ENCODE peak calls at places on chromosomes 7 and 10, in eight cellular contexts. F is RPMI7951; T is NCI-H1105; S is CD4-positive, alpha-beta memory T cell; B is SJSA1; V is ascending aorta; H is GM03348; M is T-helper 9 cell. Q is an unnamed sample.

GRCh38 chr10:124874-125273 is 10.4 kb upstream of the ZMYND11 start:
- DNase-seq in T (no peak), S (no peak), M (no peak), V (no peak), F (no peak), B (no peak), H (no peak), Q (no peak)

GRCh38 chr10:26488344-26488743 is 50.2 kb downstream of the APBB1IP start:
- DNase-seq in H (no peak), F (peak; percentile 89), M (no peak), T (no peak), S (no peak), V (no peak), B (no peak), Q (peak; percentile 47)

GRCh38 chr10:58734116-58734515 is 221.4 kb downstream of the BICC1 start:
- DNase-seq in B (no peak), S (no peak), V (no peak), T (no peak), H (peak; percentile 65), M (no peak), F (peak; percentile 55), Q (peak; percentile 21)

GRCh38 chr7:96479015-96479645 is 157.2 kb upstream of the SLC25A13 start:
- DNase-seq in V (no peak), T (no peak), S (peak; percentile 3), B (no peak), H (no peak), M (no peak), F (no peak), Q (no peak)

GRCh38 chr10:10730644-10731043 is 287.0 kb upstream of the CELF2 start:
- DNase-seq in M (no peak), S (no peak), B (no peak), F (no peak), H (no peak), T (no peak), V (no peak), Q (no peak)

GRCh38 chr10:118557946-118558345 is 37.5 kb downstream of the PRLHR start:
- DNase-seq in S (no peak), T (no peak), H (no peak), F (no peak), V (no peak), B (no peak), M (no peak), Q (no peak)

GRCh38 chr10:5843814-5844705 is 30.8 kb upstream of the GDI2 start:
- DNase-seq in M (no peak), T (no peak), V (no peak), H (no peak), B (no peak), F (no peak), S (no peak), Q (no peak)

GRCh38 chr7:48085942-48086341 is 3.1 kb upstream of the UPP1 start:
- DNase-seq in M (no peak), T (no peak), V (no peak), F (no peak), S (no peak), B (no peak), H (no peak), Q (no peak)

GRCh38 chr10:95785317-95785716 is 29.4 kb downstream of the ENTPD1 start:
- DNase-seq in V (no peak), S (no peak), M (no peak), B (no peak), T (no peak), H (no peak), F (no peak), Q (no peak)

GRCh38 chr10:22103701-22104100 is 100.2 kb upstream of the DNAJC1 start:
- DNase-seq in M (no peak), S (peak; percentile 8), V (no peak), B (no peak), T (no peak), F (no peak), H (peak; percentile 6), Q (no peak)

GRCh38 chr10:128421731-128422130 is 295.5 kb upstream of the MKI67 start:
- DNase-seq in S (no peak), T (no peak), F (no peak), B (no peak), H (no peak), M (no peak), V (no peak), Q (no peak)

GRCh38 chr7:156475666-156476065 is 164.9 kb upstream of the RNF32 start:
- DNase-seq in F (peak; percentile 87), M (no peak), B (no peak), H (peak; percentile 31), S (no peak), V (no peak), T (no peak), Q (peak; percentile 81)

GRCh38 chr7:44150966-44151678 is 10.0 kb upstream of the MYL7 start:
- DNase-seq in V (no peak), F (no peak), B (peak; percentile 38), T (no peak), H (no peak), S (no peak), M (no peak), Q (no peak)

Q was measured in MG63.